ENCODE peak calls at places on chromosomes 2 and 18, in four cellular contexts. U, S, F and R are unnamed samples.
A peak's percentile ranks its signal among the peaks of the same experiment; 100 is the strongest.

GRCh38 chr2:178059111-178059510 is 13.5 kb downstream of the PDE11A start:
- ATAC-seq in U (no peak), S (peak; percentile 14), F (no peak), R (no peak)

GRCh38 chr18:59220784-59221765 is 1.1 kb downstream of the GRP start:
- ATAC-seq in U (no peak), S (peak; percentile 31), F (peak; percentile 27), R (no peak)

GRCh38 chr2:154400891-154401290 is 297.6 kb upstream of the KCNJ3 start:
- ATAC-seq in U (no peak), S (no peak), F (no peak), R (no peak)

GRCh38 chr2:39247512-39247911 is 3.7 kb upstream of the CDKL4 start:
- ATAC-seq in U (no peak), S (no peak), F (no peak), R (no peak)

GRCh38 chr18:76274470-76275289 is 220.4 kb downstream of the ZNF516 start:
- ATAC-seq in U (peak; percentile 98), S (peak; percentile 75), F (peak; percentile 62), R (no peak)

GRCh38 chr18:60508108-60508507 is 135.5 kb upstream of the MC4R start:
- ATAC-seq in U (no peak), S (no peak), F (no peak), R (no peak)

GRCh38 chr2:240136671-240137292 is 677 bp upstream of the COPS9 start:
- ATAC-seq in U (peak; percentile 16), S (peak; percentile 18), F (no peak), R (no peak)

GRCh38 chr2:101729521-101730190 is 32.1 kb downstream of the MAP4K4 start:
- ATAC-seq in U (no peak), S (no peak), F (no peak), R (no peak)

GRCh38 chr2:119234021-119235019 is 10.7 kb downstream of the STEAP3 start:
- ATAC-seq in U (peak; percentile 92), S (peak; percentile 23), F (no peak), R (no peak)

GRCh38 chr18:77714716-77715115 is 465.1 kb downstream of the GALR1 start:
- ATAC-seq in U (no peak), S (no peak), F (no peak), R (no peak)

GRCh38 chr18:2970762-2971659 is 41.9 kb downstream of the LPIN2 start:
- ATAC-seq in U (no peak), S (peak; percentile 64), F (peak; percentile 56), R (peak; percentile 86)

GRCh38 chr18:47775961-47776360 is 154.5 kb downstream of the SMAD2 start:
- ATAC-seq in U (no peak), S (no peak), F (peak; percentile 53), R (no peak)

GRCh38 chr2:223815186-223815883 is 22.0 kb downstream of the AP1S3 start:
- ATAC-seq in U (peak; percentile 71), S (no peak), F (peak; percentile 76), R (no peak)

GRCh38 chr2:207744451-207744850 is 25.3 kb downstream of the FZD5 start:
- ATAC-seq in U (no peak), S (no peak), F (no peak), R (no peak)

GRCh38 chr18:76895498-76895897 is 73.1 kb downstream of the ZNF236 start:
- ATAC-seq in U (no peak), S (no peak), F (no peak), R (no peak)

GRCh38 chr2:219560893-219561178 is 10.5 kb downstream of the OBSL1 start:
- ATAC-seq in U (no peak), S (no peak), F (peak; percentile 4), R (no peak)

GRCh38 chr18:62944454-62944853 is 229.1 kb downstream of the PHLPP1 start:
- ATAC-seq in U (no peak), S (no peak), F (no peak), R (no peak)
- TF ChIP-seq POLR2A in U (no peak), S (no peak), F (no peak), R (no peak)

DNA sequence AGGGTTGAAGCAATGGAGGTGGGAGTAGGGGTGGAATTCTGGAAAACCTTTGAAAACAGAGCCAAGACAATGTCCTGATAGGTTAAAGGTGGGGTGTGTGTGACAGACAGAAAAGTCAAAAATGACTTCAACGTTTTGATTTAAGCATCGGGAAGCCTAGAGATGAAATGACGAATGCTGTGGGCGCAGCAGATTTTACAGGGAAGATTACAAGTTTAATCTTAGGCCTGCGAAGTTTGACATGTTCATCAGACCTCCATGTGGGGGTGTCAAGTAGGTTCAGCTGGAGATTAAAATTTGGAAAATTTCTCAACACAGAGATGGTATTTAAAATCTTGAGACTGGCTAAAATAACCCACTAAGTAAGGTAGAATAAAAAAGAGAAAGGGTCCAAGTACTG is 453.3 kb downstream of the TXNL1 start:
- ATAC-seq in U (no peak), S (no peak), F (no peak), R (no peak)
- TF ChIP-seq POLR2A in U (no peak), S (no peak), F (no peak), R (no peak)

GRCh38 chr2:136118819-136119716 is 1.1 kb upstream of the CXCR4 start:
- ATAC-seq in U (no peak), S (peak; percentile 68), F (no peak), R (peak; percentile 27)
- TF ChIP-seq POLR2A in U (no peak), S (peak; percentile 40), F (no peak), R (no peak)

DNA sequence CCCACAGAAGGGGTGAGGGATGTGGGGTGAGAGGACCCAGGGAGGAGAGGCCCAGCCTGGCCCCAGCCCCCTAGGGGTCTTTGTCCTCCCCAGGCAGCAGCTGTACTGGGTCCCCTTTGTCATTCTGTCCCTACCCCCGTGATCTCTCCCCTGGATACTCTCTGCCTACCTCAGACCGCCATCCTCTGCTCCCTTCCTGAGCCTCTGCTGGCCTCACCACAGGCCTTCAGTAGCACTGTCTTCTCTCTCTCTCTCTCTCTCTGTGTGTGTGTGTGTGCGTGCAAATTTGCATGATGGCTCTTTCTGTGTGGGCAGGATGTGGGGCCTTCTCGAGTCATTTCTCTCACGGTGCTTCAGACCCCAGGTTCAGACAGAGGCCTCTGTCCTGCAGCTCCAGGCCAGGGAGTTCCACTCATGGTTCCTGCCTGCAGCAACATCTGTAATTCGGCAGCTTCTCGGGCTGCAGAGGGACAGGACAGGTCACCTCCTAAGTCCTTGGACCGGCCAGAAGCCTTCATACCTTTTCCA is 1.4 kb downstream of the PSD4 start:
- ATAC-seq in U (no peak), S (peak; percentile 13), F (no peak), R (no peak)
- TF ChIP-seq POLR2A in U (no peak), S (no peak), F (no peak), R (no peak)

DNA sequence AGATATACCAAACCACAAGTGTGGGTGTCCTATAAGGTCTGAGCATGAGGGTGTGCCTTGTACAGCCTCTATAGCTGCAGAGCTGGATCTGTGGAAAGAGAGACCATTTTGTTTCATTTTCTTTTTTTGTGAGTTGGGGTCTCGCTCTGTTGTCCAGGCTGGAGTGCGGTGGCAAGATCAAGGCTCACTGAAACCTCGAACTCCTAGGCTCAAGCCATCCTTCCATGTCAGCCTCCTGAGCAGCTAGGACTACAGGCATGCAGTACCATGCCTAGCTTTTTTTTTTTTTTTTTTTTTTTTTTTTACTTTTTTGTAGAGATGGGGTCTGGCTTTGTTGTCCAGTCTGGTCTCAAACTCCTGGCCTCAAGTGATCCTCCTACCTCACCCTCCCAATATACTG is 10.7 kb downstream of the KIF3C start:
- ATAC-seq in U (no peak), S (no peak), F (no peak), R (no peak)
- TF ChIP-seq POLR2A in U (no peak), S (no peak), F (no peak), R (no peak)

GRCh38 chr2:64651590-64651989 is 2.1 kb downstream of the SERTAD2 start:
- ATAC-seq in U (no peak), S (no peak), F (no peak), R (no peak)

GRCh38 chr2:64653174-64654062 is at the start of gene SERTAD2:
- ATAC-seq in U (peak; percentile 78), S (peak; percentile 87), F (peak; percentile 91), R (peak; percentile 92)

GRCh38 chr2:64654063-64654811 is 524 bp upstream of the SERTAD2 start:
- ATAC-seq in U (peak; percentile 71), S (peak; percentile 29), F (peak; percentile 66), R (peak; percentile 79)

GRCh38 chr2:64650722-64651338 is 2.9 kb downstream of the SERTAD2 start:
- ATAC-seq in U (no peak), S (peak; percentile 21), F (no peak), R (no peak)

DNA sequence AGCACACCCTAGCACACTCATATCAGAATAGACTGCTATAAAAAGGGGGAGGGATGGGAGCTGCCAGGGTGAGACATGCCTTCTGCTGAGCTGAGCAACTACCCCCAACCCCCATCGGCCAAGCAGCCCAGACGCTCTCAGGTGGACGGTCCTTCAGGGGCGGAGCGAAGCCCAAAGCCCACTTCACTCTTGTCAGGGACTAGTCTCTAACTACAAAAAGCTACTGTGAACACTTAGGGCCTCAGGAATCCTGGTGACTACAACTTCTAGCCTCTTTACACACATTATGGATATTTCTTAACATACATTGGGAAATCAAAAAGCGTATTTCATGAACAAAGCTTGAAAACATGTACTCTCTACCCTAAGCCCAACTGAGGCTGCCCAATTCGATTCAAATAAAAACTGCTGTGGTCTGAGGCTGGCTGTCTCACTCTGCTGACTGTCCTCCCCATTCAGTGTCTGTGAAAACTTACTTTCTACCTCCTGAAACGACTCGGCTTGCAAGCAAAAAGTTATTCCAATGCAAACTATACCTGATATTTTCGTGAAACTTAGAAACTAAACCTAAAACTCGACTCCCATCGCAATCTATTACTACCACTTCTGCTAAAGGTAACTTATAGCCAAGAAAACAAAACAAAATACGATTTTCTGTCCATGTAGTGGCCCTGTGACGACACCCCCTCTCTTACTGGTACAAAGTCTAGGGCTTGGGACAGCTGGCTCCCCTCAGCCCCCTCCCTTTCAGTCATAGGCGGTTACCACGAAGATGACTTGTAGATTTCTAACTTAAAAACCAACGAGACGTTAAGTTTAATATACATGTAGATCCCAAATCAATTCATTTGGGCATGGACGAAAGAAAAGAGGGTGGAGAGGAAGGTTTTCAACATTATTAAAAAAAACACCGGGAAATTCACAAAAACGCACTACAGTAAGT is 1.2 kb downstream of the SERTAD2 start:
- ATAC-seq in U (no peak), S (peak; percentile 28), F (no peak), R (peak; percentile 2)
- TF ChIP-seq POLR2A in U (no peak), S (peak; percentile 47), F (no peak), R (no peak)

GRCh38 chr2:233353769-233354499 is at the start of gene DGKD:
- ATAC-seq in U (peak; percentile 71), S (peak; percentile 71), F (peak; percentile 93), R (peak; percentile 86)

GRCh38 chr2:233354971-233355574 is 779 bp downstream of the DGKD start:
- ATAC-seq in U (no peak), S (peak; percentile 6), F (peak; percentile 1), R (no peak)

GRCh38 chr2:233353101-233353768 is 1.1 kb upstream of the DGKD start:
- ATAC-seq in U (peak; percentile 0), S (peak; percentile 81), F (no peak), R (no peak)

GRCh38 chr2:233355916-233356315 is 1.6 kb downstream of the DGKD start:
- ATAC-seq in U (no peak), S (no peak), F (no peak), R (no peak)

GRCh38 chr2:233354500-233354924 is 218 bp downstream of the DGKD start:
- ATAC-seq in U (peak; percentile 8), S (no peak), F (peak; percentile 51), R (peak; percentile 52)
- TF ChIP-seq POLR2A in U (peak; percentile 53), S (no peak), F (peak; percentile 61), R (peak; percentile 19)